ENCODE peak calls at places on chromosomes 16 and 17, in ten cellular contexts. H is ELR; M is NCI-H510A; O is H7; X is stimulated activated CD8-positive, alpha-beta memory T cell treated with anti-CD3 and anti-CD28 coated beads, Interleukin-4, amount 100 ng/mL, for 48 hours; N is aorta; F is HCT116; B is sigmoid colon; J is body of pancreas; V is NCI-H2171. G is an unnamed sample.

GRCh38 chr16:73768786-73769203 is 527.8 kb upstream of the PSMD7 start:
- DNase-seq in H (no peak), M (no peak), O (no peak), X (no peak), N (no peak), F (no peak), B (no peak), J (peak; percentile 21), V (no peak), G (no peak)

GRCh38 chr17:80750263-80750662 is 205.6 kb downstream of the RPTOR start:
- DNase-seq in H (no peak), M (no peak), O (peak; percentile 59), X (peak; percentile 21), N (no peak), F (no peak), B (peak; percentile 52), J (no peak), V (no peak), G (no peak)

GRCh38 chr17:60863892-60864673 is 186.4 kb downstream of the BCAS3 start:
- DNase-seq in H (no peak), M (no peak), O (no peak), X (no peak), N (no peak), F (no peak), B (no peak), J (no peak), V (no peak), G (no peak)

GRCh38 chr17:59941131-59941530 is 23.4 kb downstream of the RNFT1 start:
- DNase-seq in H (no peak), M (no peak), O (no peak), X (no peak), N (no peak), F (no peak), B (no peak), J (no peak), V (no peak), G (no peak)

GRCh38 chr17:75273968-75274708 is 3.1 kb upstream of the MIF4GD start:
- DNase-seq in H (peak; percentile 91), M (no peak), O (no peak), X (no peak), N (peak; percentile 76), F (no peak), B (no peak), J (no peak), V (no peak), G (no peak)

GRCh38 chr17:82252511-82253178 is 20.9 kb downstream of the CSNK1D start:
- DNase-seq in H (no peak), M (no peak), O (no peak), X (no peak), N (no peak), F (no peak), B (no peak), J (no peak), V (no peak), G (no peak)

GRCh38 chr17:72118588-72119279 is 2.1 kb upstream of the SOX9 start:
- DNase-seq in H (peak; percentile 92), M (no peak), O (peak; percentile 75), X (peak; percentile 55), N (no peak), F (peak; percentile 58), B (peak; percentile 78), J (peak; percentile 82), V (peak; percentile 50), G (peak; percentile 69)

GRCh38 chr16:56684256-56684925 is 2.1 kb downstream of the MT1X start:
- DNase-seq in H (no peak), M (no peak), O (no peak), X (no peak), N (no peak), F (no peak), B (peak; percentile 69), J (peak; percentile 48), V (no peak), G (no peak)

GRCh38 chr16:89373355-89374110 is 116.8 kb downstream of the ANKRD11 start:
- DNase-seq in H (peak; percentile 52), M (no peak), O (peak; percentile 54), X (no peak), N (peak; percentile 85), F (no peak), B (peak; percentile 85), J (no peak), V (no peak), G (no peak)

GRCh38 chr16:84514874-84515835 is 10.7 kb upstream of the MEAK7 start:
- DNase-seq in H (no peak), M (peak; percentile 92), O (no peak), X (peak; percentile 85), N (peak; percentile 70), F (no peak), B (no peak), J (no peak), V (no peak), G (peak; percentile 41)

GRCh38 chr16:72467157-72467759 is 295.3 kb upstream of the PMFBP1 start:
- DNase-seq in H (peak; percentile 74), M (no peak), O (peak; percentile 39), X (no peak), N (no peak), F (peak; percentile 28), B (no peak), J (no peak), V (peak; percentile 58), G (no peak)

GRCh38 chr16:66467611-66468010 is 40.5 kb downstream of the BEAN1 start:
- DNase-seq in H (no peak), M (no peak), O (no peak), X (no peak), N (peak; percentile 60), F (no peak), B (peak; percentile 26), J (no peak), V (no peak), G (no peak)

GRCh38 chr16:4688674-4689045 is 4.7 kb upstream of the NUDT16L1 start:
- DNase-seq in H (no peak), M (no peak), O (no peak), X (no peak), N (no peak), F (no peak), B (peak; percentile 61), J (no peak), V (no peak), G (no peak)

GRCh38 chr16:20826039-20826566 is 19.8 kb downstream of the REXO5 start:
- DNase-seq in H (no peak), M (no peak), O (no peak), X (no peak), N (no peak), F (no peak), B (no peak), J (no peak), V (no peak), G (no peak)

GRCh38 chr17:77127735-77128361 is 12.9 kb upstream of the SEC14L1 start:
- DNase-seq in H (no peak), M (no peak), O (no peak), X (peak; percentile 78), N (peak; percentile 81), F (no peak), B (peak; percentile 77), J (peak; percentile 86), V (no peak), G (peak; percentile 79)

GRCh38 chr16:13036600-13036999 is 135.2 kb downstream of the SHISA9 start:
- DNase-seq in H (peak; percentile 22), M (no peak), O (no peak), X (peak; percentile 56), N (no peak), F (no peak), B (no peak), J (peak; percentile 43), V (no peak), G (peak; percentile 41)

GRCh38 chr16:9541723-9542122 is 450.3 kb downstream of the HAPSTR1 start:
- DNase-seq in H (no peak), M (no peak), O (no peak), X (no peak), N (no peak), F (no peak), B (no peak), J (no peak), V (no peak), G (no peak)

GRCh38 chr16:69171325-69172095 is 15.5 kb upstream of the SNTB2 start:
- DNase-seq in H (no peak), M (no peak), O (peak; percentile 46), X (no peak), N (no peak), F (no peak), B (no peak), J (no peak), V (no peak), G (no peak)

GRCh38 chr16:57514891-57515600 is 21.3 kb downstream of the CCDC102A start:
- DNase-seq in H (no peak), M (no peak), O (peak; percentile 71), X (no peak), N (no peak), F (no peak), B (peak; percentile 62), J (no peak), V (no peak), G (no peak)